ENCODE peak calls at places on chromosomes 2 and 18, in four cellular contexts. P is fibroblast of lung, K is body of pancreas, V is tibial nerve. M is an unnamed sample.

GRCh38 chr2:218745559-218746469 is 35.2 kb downstream of the TTLL4 start:
- DNase-seq in K (peak; percentile 63), P (peak; percentile 55), V (peak; percentile 65), M (peak; percentile 66)

GRCh38 chr18:58230438-58231179 is 186.6 kb downstream of the NEDD4L start:
- DNase-seq in K (peak; percentile 65), V (no peak), P (peak; percentile 51), M (no peak)

GRCh38 chr2:30867385-30867784 is 60.1 kb upstream of the CAPN13 start:
- DNase-seq in V (no peak), K (no peak), P (no peak), M (no peak)

GRCh38 chr2:144241801-144242200 is 278.1 kb downstream of the ZEB2 start:
- DNase-seq in K (no peak), P (no peak), V (no peak), M (no peak)

GRCh38 chr2:191635333-191636234 is 42.4 kb upstream of the NABP1 start:
- DNase-seq in P (peak; percentile 95), V (no peak), K (no peak), M (peak; percentile 74)

GRCh38 chr2:25692143-25692542 is 18.8 kb upstream of the DTNB start:
- DNase-seq in P (no peak), V (peak; percentile 7), K (no peak), M (peak; percentile 47)

GRCh38 chr2:2843969-2844548 is 513.0 kb upstream of the MYT1L start:
- DNase-seq in K (no peak), P (no peak), V (no peak), M (no peak)

GRCh38 chr2:133424876-133425275 is 143.4 kb downstream of the NCKAP5 start:
- DNase-seq in K (no peak), V (no peak), P (peak; percentile 88), M (no peak)

GRCh38 chr2:196284901-196285589 is 113.7 kb upstream of the STK17B start:
- DNase-seq in K (no peak), P (peak; percentile 33), V (no peak), M (peak; percentile 82)

GRCh38 chr2:113138428-113139322 is 11.3 kb downstream of the IL1RN start:
- DNase-seq in V (peak; percentile 91), P (peak; percentile 53), K (peak; percentile 78), M (peak; percentile 90)

GRCh38 chr2:26011990-26012856 is 21.7 kb upstream of the RAB10 start:
- DNase-seq in V (no peak), P (peak; percentile 69), K (peak; percentile 75), M (peak; percentile 47)

GRCh38 chr2:99662761-99663341 is 173.0 kb upstream of the REV1 start:
- DNase-seq in V (peak; percentile 69), P (peak; percentile 100), K (peak; percentile 37), M (peak; percentile 96)

GRCh38 chr2:191478754-191479679 is 198.9 kb upstream of the NABP1 start:
- DNase-seq in K (peak; percentile 77), V (peak; percentile 63), P (peak; percentile 78), M (peak; percentile 57)

GRCh38 chr2:20170646-20171250 is 54.2 kb downstream of the SDC1 start:
- DNase-seq in K (no peak), V (no peak), P (no peak), M (no peak)

GRCh38 chr18:903703-904102 is 968 bp upstream of the ADCYAP1 start:
- DNase-seq in P (peak; percentile 49), K (peak; percentile 46), V (peak; percentile 33), M (peak; percentile 52)

GRCh38 chr2:4391013-4391412 is 687.6 kb downstream of the DCDC2C start:
- DNase-seq in V (no peak), P (no peak), K (no peak), M (no peak)

GRCh38 chr18:13286456-13287125 is 68.0 kb downstream of the LDLRAD4 start:
- DNase-seq in K (no peak), V (no peak), P (no peak), M (no peak)

GRCh38 chr2:29570539-29570938 is 350.8 kb downstream of the ALK start:
- DNase-seq in K (no peak), P (no peak), V (no peak), M (no peak)

GRCh38 chr2:186862869-186863709 is 14.1 kb upstream of the ZSWIM2 start:
- DNase-seq in V (no peak), P (peak; percentile 24), K (no peak), M (peak; percentile 82)

GRCh38 chr2:116489292-116489691 is 1325.2 kb upstream of the DDX18 start:
- DNase-seq in K (no peak), P (no peak), V (no peak), M (no peak)

GRCh38 chr18:74255022-74255658 is 36.6 kb downstream of the CYB5A start:
- DNase-seq in K (peak; percentile 41), P (peak; percentile 62), V (no peak), M (no peak)

GRCh38 chr2:180115675-180116074 is 108.6 kb upstream of the CWC22 start:
- DNase-seq in P (peak; percentile 74), V (no peak), K (no peak), M (no peak)

GRCh38 chr2:12721571-12722444 is 5.1 kb downstream of the TRIB2 start:
- DNase-seq in K (no peak), V (no peak), P (peak; percentile 99), M (peak; percentile 78)

GRCh38 chr2:67752964-67753363 is 309.8 kb downstream of the C1D start:
- DNase-seq in V (no peak), P (peak; percentile 89), K (peak; percentile 26), M (peak; percentile 14)

GRCh38 chr18:24685232-24685959 is 225.0 kb downstream of the HRH4 start:
- DNase-seq in P (no peak), K (no peak), V (no peak), M (no peak)

GRCh38 chr18:24052053-24052452 is 37.5 kb downstream of the TTC39C start:
- DNase-seq in V (no peak), K (no peak), P (no peak), M (no peak)

GRCh38 chr18:79531926-79532689 is 136.4 kb downstream of the NFATC1 start:
- DNase-seq in K (no peak), V (no peak), P (peak; percentile 17), M (peak; percentile 26)

GRCh38 chr2:65724341-65724740 is 291.9 kb upstream of the SPRED2 start:
- DNase-seq in P (no peak), V (no peak), K (peak; percentile 38), M (no peak)

GRCh38 chr2:38592951-38593350 is 9.8 kb downstream of the HNRNPLL start:
- DNase-seq in V (no peak), P (peak; percentile 61), K (no peak), M (peak; percentile 51)

GRCh38 chr2:210002158-210003157 is at the start of gene RPE:
- DNase-seq in P (peak; percentile 91), K (peak; percentile 97), V (peak; percentile 93), M (peak; percentile 99)

GRCh38 chr18:74834424-74835309 is 237.0 kb downstream of the ZNF407 start:
- DNase-seq in V (no peak), K (no peak), P (no peak), M (no peak)

GRCh38 chr2:121925466-121925865 is 170.0 kb downstream of the TSN start:
- DNase-seq in P (no peak), V (no peak), K (no peak), M (no peak)

GRCh38 chr2:30981101-30981500 is 157.1 kb downstream of the GALNT14 start:
- DNase-seq in K (no peak), V (no peak), P (no peak), M (peak; percentile 32)

GRCh38 chr18:35334821-35335220 is 9.4 kb downstream of the ZNF24 start:
- DNase-seq in P (peak; percentile 83), K (no peak), V (no peak), M (peak; percentile 41)

GRCh38 chr2:40452-40851 is 5.9 kb downstream of the FAM110C start:
- DNase-seq in K (no peak), V (no peak), P (no peak), M (no peak)
- H3K4me3 ChIP-seq in K (no peak overlapping the region), V (no peak overlapping the region), P (no peak overlapping the region), M (no peak overlapping the region)

DNA sequence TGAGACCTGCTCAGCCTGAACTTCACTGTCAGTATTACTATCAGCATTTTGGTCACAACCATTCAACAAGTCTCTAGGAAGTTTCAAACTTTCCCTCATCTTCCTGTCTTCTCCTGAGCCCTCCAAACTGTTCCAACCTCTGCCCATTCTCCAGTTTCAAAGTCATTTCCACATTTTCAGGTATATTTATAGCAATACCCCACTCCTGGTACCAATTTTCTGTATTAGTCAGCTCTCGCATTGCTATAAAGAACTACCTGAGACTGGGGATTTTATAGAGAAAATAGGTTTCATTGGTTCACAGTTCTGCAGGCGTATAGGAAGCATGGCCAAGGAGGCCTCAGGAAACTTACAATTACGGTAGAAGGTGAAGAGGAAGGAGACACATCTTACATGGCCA is 27.3 kb downstream of the KCNF1 start:
- DNase-seq in P (no peak), K (no peak), V (no peak), M (no peak)
- H3K4me3 ChIP-seq in P (no peak overlapping the region), K (no peak overlapping the region), V (no peak overlapping the region), M (no peak overlapping the region)

DNA sequence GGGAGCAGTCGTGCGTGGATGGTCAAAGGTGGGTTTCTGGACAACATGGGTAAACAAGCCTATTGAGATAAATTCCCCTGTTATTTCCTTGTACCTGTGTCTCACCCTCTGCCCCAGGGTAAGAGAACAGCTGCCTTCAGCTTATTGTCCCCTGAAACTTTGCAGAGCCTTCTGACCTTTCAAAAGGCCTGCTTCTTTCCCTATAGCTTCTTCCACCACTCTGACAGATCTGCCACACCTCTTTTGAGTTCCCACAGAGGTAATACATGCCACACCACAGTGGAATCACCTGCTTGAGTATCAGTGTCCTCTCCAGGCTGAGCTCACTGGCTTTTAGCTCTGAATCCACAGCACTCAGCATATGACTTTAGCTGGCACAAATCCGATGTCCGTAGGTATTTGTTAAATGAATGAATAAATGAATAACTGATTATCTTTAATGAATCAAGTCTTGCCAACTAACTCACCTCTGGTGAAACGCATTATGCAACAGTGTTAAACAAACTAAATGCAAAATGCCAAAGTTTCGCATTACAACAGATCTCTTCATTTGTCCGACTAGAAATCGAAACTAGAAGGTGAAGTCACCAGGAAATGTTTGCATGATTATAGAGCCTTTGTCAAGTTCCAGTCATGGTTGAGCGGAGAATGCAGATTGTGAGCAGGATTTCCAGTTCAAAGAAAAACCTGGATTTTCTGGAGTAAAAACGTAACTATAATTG is 16.3 kb downstream of the DYNAP start:
- DNase-seq in K (peak; percentile 60), P (peak; percentile 53), V (no peak), M (peak; percentile 53)
- H3K4me3 ChIP-seq in K (peak overlapping the region; percentile 3), P (peak overlapping the region; percentile 8), V (no peak overlapping the region), M (peak overlapping the region; percentile 9)

DNA sequence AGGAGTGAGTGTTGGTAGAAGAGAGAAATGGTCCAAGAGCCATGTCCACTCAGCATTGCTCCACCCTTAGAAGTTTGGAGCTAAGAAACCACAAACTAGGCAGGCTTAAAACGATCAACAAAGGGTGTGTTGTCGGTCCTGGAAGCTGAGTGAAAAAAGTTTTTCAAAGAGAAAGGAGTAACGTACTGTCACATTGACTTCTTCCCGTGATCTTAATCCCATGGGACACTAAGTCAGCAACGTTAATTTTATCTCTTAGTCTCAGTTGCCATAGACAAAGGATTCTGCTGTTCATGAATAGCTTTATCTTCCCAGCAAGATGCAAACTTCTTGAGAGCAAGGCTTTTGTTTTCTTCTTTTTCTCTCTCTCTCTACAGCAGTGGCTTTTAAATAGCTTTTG is 377.3 kb downstream of the TGIF1 start:
- DNase-seq in V (no peak), P (no peak), K (no peak), M (no peak)
- H3K4me3 ChIP-seq in V (no peak overlapping the region), P (no peak overlapping the region), K (no peak overlapping the region), M (no peak overlapping the region)

GRCh38 chr2:181309576-181309975 is 147.6 kb upstream of the ITGA4 start:
- DNase-seq in K (no peak), P (no peak), V (no peak), M (no peak)
- H3K4me3 ChIP-seq in K (no peak overlapping the region), P (no peak overlapping the region), V (no peak overlapping the region), M (no peak overlapping the region)

M was measured in adipocyte.